ENCODE peak calls at places on chromosomes 11 and 22, in six cellular contexts. Z is K562, K is SK-N-SH, Q is endothelial cell of umbilical vein, A is HCT116, M is A549. T is an unnamed sample.
A peak's percentile ranks its signal among the peaks of the same experiment; 100 is the strongest.

GRCh38 chr11:32949739-32950138 is 57.1 kb downstream of the QSER1 start:
- DNase-seq in K (no peak), Q (no peak), M (no peak), Z (no peak), A (no peak), T (peak; percentile 8)

GRCh38 chr11:111135101-111135500 is 110.4 kb upstream of the POU2AF2 start:
- DNase-seq in A (no peak), M (no peak), K (no peak), Q (no peak), Z (no peak), T (no peak)

GRCh38 chr11:69460540-69461257 is 20.8 kb upstream of the LINC01488 start:
- DNase-seq in K (no peak), Q (no peak), M (peak; percentile 22), A (peak; percentile 29), Z (no peak), T (peak; percentile 39)

GRCh38 chr11:112734207-112734606 is 227.0 kb upstream of the NCAM1 start:
- DNase-seq in M (no peak), A (no peak), Z (peak; percentile 13), Q (no peak), K (no peak), T (peak; percentile 47)

GRCh38 chr22:27223317-27224177 is 566.2 kb downstream of the MIAT start:
- DNase-seq in M (peak; percentile 68), Q (no peak), A (no peak), Z (no peak), K (no peak), T (no peak)

GRCh38 chr11:114260077-114260476 is 36.1 kb upstream of the NNMT start:
- DNase-seq in M (no peak), A (no peak), Q (no peak), Z (no peak), K (no peak), T (no peak)

GRCh38 chr11:85170184-85170583 is 457.0 kb downstream of the DLG2 start:
- DNase-seq in A (peak; percentile 53), K (no peak), Q (no peak), M (peak; percentile 67), Z (no peak), T (no peak)

GRCh38 chr22:17373839-17374238 is 4.6 kb downstream of the CECR2 start:
- DNase-seq in Q (no peak), Z (no peak), A (no peak), M (no peak), K (no peak), T (no peak)

GRCh38 chr11:107860688-107861087 is 2.1 kb upstream of the SLC35F2 start:
- DNase-seq in Z (peak; percentile 67), Q (no peak), K (peak; percentile 36), M (no peak), A (no peak), T (no peak)

GRCh38 chr11:77407613-77408012 is 66.3 kb downstream of the PAK1 start:
- DNase-seq in K (peak; percentile 65), A (peak; percentile 51), Q (peak; percentile 96), M (peak; percentile 44), Z (no peak), T (peak; percentile 29)

GRCh38 chr22:20093437-20093836 is 13.4 kb downstream of the DGCR8 start:
- DNase-seq in A (no peak), Q (no peak), K (no peak), M (no peak), Z (no peak), T (no peak)

GRCh38 chr11:13260963-13261599 is 16.5 kb upstream of the BMAL1 start:
- DNase-seq in K (no peak), M (no peak), Z (no peak), Q (peak; percentile 45), A (no peak), T (no peak)

GRCh38 chr11:34798985-34799384 is 117.2 kb downstream of the APIP start:
- DNase-seq in A (no peak), K (no peak), Q (no peak), M (no peak), Z (no peak), T (no peak)

GRCh38 chr11:100849914-100850235 is 162.8 kb downstream of the ARHGAP42 start:
- DNase-seq in Z (no peak), K (no peak), A (no peak), M (no peak), Q (no peak), T (no peak)

GRCh38 chr11:86687083-86687799 is 14.8 kb upstream of the ME3 start:
- DNase-seq in Q (peak; percentile 27), Z (no peak), K (no peak), A (no peak), M (no peak), T (no peak)

GRCh38 chr11:77110836-77111235 is 8.2 kb downstream of the OMP start:
- DNase-seq in Z (no peak), M (no peak), A (no peak), K (no peak), Q (no peak), T (no peak)

GRCh38 chr11:16587670-16588069 is 150.8 kb upstream of the C11orf58 start:
- DNase-seq in Z (no peak), K (no peak), A (no peak), Q (no peak), M (no peak), T (no peak)

GRCh38 chr11:122724520-122724919 is 69.0 kb downstream of the UBASH3B start:
- DNase-seq in Z (no peak), M (no peak), A (no peak), K (no peak), Q (peak; percentile 39), T (no peak)

GRCh38 chr22:44881624-44882023 is 128.2 kb downstream of the PHF21B start:
- DNase-seq in A (no peak), Q (no peak), Z (no peak), K (no peak), M (no peak), T (no peak)

GRCh38 chr11:17528906-17529813 is 15.1 kb downstream of the USH1C start:
- DNase-seq in Q (peak; percentile 8), M (no peak), K (no peak), Z (no peak), A (no peak), T (no peak)

GRCh38 chr11:124811423-124812125 is 11.4 kb upstream of the MSANTD2 start:
- DNase-seq in Z (no peak), M (no peak), K (no peak), A (no peak), Q (no peak), T (no peak)
- TF ChIP-seq MAX in Z (no peak), M (no peak), K (no peak), A (no peak), Q (no peak), T (no peak)

GRCh38 chr22:33919591-33920501 is at the start of gene LARGE1:
- DNase-seq in Q (no peak), K (peak; percentile 72), A (no peak), Z (peak; percentile 14), M (peak; percentile 3), T (peak; percentile 57)
- TF ChIP-seq MAX in Q (no peak), K (no peak), A (no peak), Z (no peak), M (no peak), T (no peak)

DNA sequence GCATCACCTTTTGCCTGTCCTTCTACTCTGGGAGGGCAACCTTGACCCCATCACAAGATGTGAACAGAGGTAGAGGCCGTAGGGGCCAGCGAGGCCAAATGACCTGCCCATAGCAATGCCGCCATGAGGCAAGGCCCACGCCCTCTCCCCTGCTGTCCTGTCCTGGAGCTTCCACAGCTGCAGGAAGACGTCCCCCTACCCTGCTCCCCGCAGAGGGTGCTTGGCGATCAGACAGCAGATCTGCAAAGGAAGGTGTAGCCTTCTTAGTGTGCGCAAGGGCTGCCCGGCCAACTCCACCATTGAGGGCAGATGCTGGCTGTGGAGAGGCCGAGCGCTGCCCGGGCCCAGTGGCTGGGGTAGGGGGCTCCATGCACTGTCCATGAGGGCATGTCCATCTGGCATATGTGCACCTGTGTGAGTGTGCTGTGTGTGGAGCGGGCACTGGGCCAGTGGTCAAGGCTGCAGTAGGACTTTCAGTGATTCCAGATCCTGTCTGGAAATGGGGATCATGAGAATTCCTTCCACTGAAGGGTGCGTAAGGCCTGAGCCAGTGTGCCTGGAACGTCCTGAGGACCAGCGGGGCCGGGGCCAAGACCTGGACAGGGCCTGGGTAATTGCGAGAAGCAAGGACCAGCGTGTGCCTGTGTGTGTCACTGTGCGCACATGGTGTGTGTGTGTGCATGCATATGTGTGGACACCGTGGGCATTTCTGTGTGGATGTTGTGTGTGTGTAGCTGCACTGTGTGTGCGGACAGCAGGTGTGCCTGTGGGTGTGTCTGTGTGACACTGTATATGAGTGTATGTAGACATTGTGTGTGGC is 11.0 kb downstream of the TRPM5 start:
- DNase-seq in A (no peak), M (no peak), Q (no peak), Z (no peak), K (no peak), T (no peak)
- TF ChIP-seq MAX in A (no peak), M (no peak), Q (no peak), Z (no peak), K (no peak), T (no peak)

DNA sequence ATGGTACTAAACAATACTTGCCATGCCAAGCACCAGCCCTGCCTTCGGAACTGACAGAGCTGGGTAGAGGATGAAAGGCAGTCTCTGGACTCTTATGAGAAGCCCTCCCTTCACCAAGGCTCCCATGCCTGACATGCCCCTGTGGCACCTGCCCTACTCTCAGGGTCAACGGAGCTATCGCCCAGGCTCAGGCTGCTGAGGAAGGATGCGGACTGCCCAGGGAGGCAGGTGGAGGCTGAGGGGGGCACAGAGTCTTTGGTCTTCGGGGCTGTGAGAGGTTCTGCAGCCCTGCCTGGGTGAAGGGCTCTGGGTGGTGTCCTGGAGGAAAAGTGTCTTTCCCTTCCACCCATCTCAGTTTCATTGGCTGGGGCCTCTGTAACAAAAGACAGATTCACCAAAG is 290.8 kb upstream of the B3GAT1 start:
- DNase-seq in K (no peak), Q (no peak), A (no peak), M (no peak), Z (no peak), T (no peak)
- TF ChIP-seq MAX in K (no peak), Q (no peak), A (no peak), M (no peak), Z (no peak), T (no peak)

T was measured in NB4.